ENCODE peak calls at places on chromosomes 16 and 17, in seven cellular contexts. V, H, G, J, Q, U and Y are unnamed samples.

GRCh38 chr17:82031303-82031884 is at the start of gene RAC3:
- DNase-seq in U (peak), H (peak), Q (no peak), G (peak), J (peak), V (no peak), Y (no peak)

GRCh38 chr16:22274916-22275315 is 22.3 kb upstream of the POLR3E start:
- DNase-seq in Q (no peak), V (no peak), G (no peak), U (no peak), J (no peak), H (no peak), Y (no peak)

GRCh38 chr16:20844588-20844987 is 38.3 kb downstream of the REXO5 start:
- DNase-seq in V (no peak), J (no peak), G (no peak), U (no peak), H (no peak), Q (no peak), Y (no peak)

GRCh38 chr17:53004902-53005301 is 817.8 kb upstream of the KIF2B start:
- DNase-seq in H (no peak), J (no peak), V (no peak), Q (no peak), G (no peak), U (no peak), Y (no peak)

GRCh38 chr17:80832266-80832676 is 159.4 kb upstream of the CHMP6 start:
- DNase-seq in G (peak), U (peak), J (peak), H (peak), Q (no peak), V (peak), Y (no peak)

GRCh38 chr17:7700510-7700909 is 4.5 kb upstream of the EFNB3 start:
- DNase-seq in Q (no peak), G (no peak), H (no peak), J (no peak), V (no peak), U (peak), Y (no peak)

GRCh38 chr17:72516772-72517399 is 396.1 kb downstream of the SOX9 start:
- DNase-seq in V (no peak), J (peak), H (no peak), U (no peak), G (peak), Q (no peak), Y (no peak)

GRCh38 chr17:63447688-63448005 is 1.5 kb upstream of the CYB561 start:
- DNase-seq in H (no peak), V (no peak), U (peak), J (no peak), G (no peak), Q (no peak), Y (no peak)

GRCh38 chr16:6132121-6132520 is 1034.5 kb upstream of the EEF2KMT start:
- DNase-seq in U (no peak), H (no peak), G (peak), Q (no peak), J (no peak), V (no peak), Y (no peak)

GRCh38 chr16:75225092-75225491 is 6.3 kb downstream of the CTRB1 start:
- DNase-seq in H (peak), Q (no peak), J (no peak), G (peak), U (no peak), V (no peak), Y (no peak)

GRCh38 chr17:5686246-5686645 is 101.9 kb upstream of the NLRP1 start:
- DNase-seq in U (no peak), Q (no peak), V (no peak), J (no peak), H (no peak), G (no peak), Y (no peak)

GRCh38 chr17:63446218-63446980 is at the start of gene CYB561:
- DNase-seq in G (peak), U (peak), J (peak), H (peak), Q (no peak), V (peak), Y (no peak)

GRCh38 chr17:77382966-77383612 is 242.3 kb downstream of the SEC14L1 start:
- DNase-seq in G (peak), Q (no peak), U (no peak), V (peak), H (no peak), J (no peak), Y (no peak)

GRCh38 chr17:146546-146945 is 9.2 kb downstream of the SCGB1C2 start:
- DNase-seq in Q (no peak), J (no peak), V (no peak), U (no peak), G (no peak), H (no peak), Y (no peak)

GRCh38 chr16:85422374-85423185 is 190.5 kb upstream of the GSE1 start:
- DNase-seq in Q (no peak), J (peak), H (peak), V (no peak), U (peak), G (no peak), Y (no peak)

GRCh38 chr17:9003355-9004131 is 17.8 kb upstream of the NTN1 start:
- DNase-seq in V (peak), U (no peak), H (peak), G (no peak), Q (no peak), J (peak), Y (no peak)

GRCh38 chr16:50881953-50882352 is 140.1 kb downstream of the CYLD start:
- DNase-seq in U (no peak), V (no peak), J (peak), G (no peak), Q (no peak), H (no peak), Y (no peak)

GRCh38 chr17:72226322-72226721 is 105.5 kb downstream of the SOX9 start:
- DNase-seq in Q (no peak), U (no peak), J (no peak), V (no peak), G (no peak), H (no peak), Y (no peak)

GRCh38 chr17:31581022-31581483 is 189.6 kb downstream of the RAB11FIP4 start:
- DNase-seq in H (no peak), G (peak), U (no peak), J (no peak), V (peak), Q (no peak), Y (no peak)

GRCh38 chr17:10349403-10349802 is 23.4 kb downstream of the MYH13 start:
- DNase-seq in U (no peak), G (no peak), J (peak), Q (no peak), V (no peak), H (peak), Y (no peak)

GRCh38 chr16:14263769-14264168 is 192.7 kb downstream of the MRTFB start:
- DNase-seq in G (no peak), J (no peak), Q (no peak), V (no peak), H (no peak), U (no peak), Y (no peak)

GRCh38 chr17:63665527-63666214 is 34.3 kb downstream of the LIMD2 start:
- DNase-seq in G (no peak), Q (no peak), U (no peak), J (no peak), V (no peak), H (no peak), Y (no peak)

GRCh38 chr16:57013268-57013667 is 23.9 kb downstream of the NLRC5 start:
- DNase-seq in J (no peak), Q (no peak), V (peak), H (no peak), U (no peak), G (peak), Y (no peak)

DNA sequence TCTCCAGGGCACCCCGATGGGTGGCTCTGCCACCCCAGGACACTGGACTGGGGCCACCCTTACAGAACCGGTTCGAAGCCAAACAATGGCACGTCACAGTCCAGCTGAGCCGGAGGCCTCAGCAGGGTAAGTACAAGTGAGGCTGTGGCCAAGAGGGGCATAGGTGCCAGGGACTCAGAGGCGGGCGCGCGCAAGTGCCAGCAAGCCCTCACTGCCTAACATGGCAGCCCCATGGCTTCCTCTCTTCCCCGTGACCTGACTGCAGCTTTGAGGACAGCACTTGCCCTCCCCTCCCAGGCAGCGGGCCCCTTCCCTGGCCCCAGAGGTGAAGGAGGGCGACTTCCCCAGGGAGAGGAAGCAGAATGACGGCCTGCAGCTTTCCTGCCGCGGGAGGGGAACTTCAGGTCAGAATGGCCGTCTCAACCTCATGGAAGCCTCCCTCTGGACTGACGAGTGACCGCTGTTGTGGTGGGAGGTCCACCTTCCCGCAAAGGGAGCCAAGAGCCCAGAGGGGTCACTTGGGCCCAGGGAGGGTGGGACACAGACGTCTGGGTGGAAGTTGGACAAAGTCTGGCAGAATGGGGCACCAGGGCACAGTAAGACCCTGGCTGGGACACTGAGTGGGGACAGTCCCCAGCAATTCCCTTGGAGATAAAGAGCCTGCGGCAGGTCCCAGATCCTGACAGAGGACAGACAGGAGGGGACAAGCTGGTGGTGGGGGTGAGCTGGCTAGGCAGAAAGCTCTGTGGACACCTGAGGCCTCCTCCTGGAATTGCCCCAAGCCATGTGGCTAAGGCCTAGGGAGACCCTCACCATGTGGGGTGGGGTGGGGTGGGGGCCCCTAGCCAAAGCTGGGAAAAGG is 52.1 kb upstream of the TOB1 start:
- DNase-seq in H (no peak), Q (no peak), U (no peak), J (no peak), G (no peak), V (no peak), Y (no peak)
- H3K27ac ChIP-seq in H (no peak), Q (peak), U (no peak), J (no peak), G (no peak), V (no peak), Y (no peak)

DNA sequence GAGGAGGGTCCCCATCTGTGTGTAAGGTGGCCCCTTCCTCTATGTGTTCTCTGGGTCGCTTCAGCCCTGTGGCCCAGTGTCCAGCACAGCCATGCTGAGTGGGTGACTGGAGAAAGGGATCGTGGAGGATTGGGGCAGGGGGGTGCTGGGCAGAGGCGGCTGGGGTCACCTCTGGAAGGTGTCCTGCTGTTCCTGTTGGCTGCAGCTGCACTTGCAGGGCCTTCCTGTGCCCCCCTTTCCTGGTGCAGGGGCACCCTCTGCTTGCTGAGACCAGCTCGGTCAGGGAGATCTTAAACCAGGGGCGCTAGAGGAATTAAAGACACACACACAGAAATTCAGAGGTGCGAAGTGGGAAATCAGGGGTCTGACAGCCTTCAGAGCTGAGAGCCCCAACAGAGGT is 11.1 kb downstream of the IL32 start:
- DNase-seq in U (peak), G (no peak), H (no peak), V (no peak), J (no peak), Q (no peak), Y (no peak)
- H3K4me3 ChIP-seq in U (no peak), G (no peak), H (no peak), V (no peak), J (no peak), Q (no peak), Y (no peak)

GRCh38 chr17:49992933-49993422 is 2.0 kb downstream of the DLX3 start:
- DNase-seq in V (no peak), U (no peak), Q (no peak), J (peak), H (no peak), G (no peak), Y (no peak)
- TF ChIP-seq EZH2 in V (no peak), U (no peak), Q (no peak), J (no peak), H (peak), G (no peak), Y (no peak)

GRCh38 chr16:17287401-17287800 is 183.4 kb downstream of the XYLT1 start:
- DNase-seq in U (no peak), V (no peak), J (peak), H (no peak), G (no peak), Q (no peak), Y (no peak)

GRCh38 chr16:17289671-17290070 is 181.1 kb downstream of the XYLT1 start:
- DNase-seq in U (no peak), Q (no peak), V (no peak), J (no peak), H (no peak), G (no peak), Y (no peak)

GRCh38 chr16:17291289-17291688 is 179.5 kb downstream of the XYLT1 start:
- DNase-seq in G (no peak), U (no peak), H (no peak), Q (no peak), J (no peak), V (no peak), Y (no peak)

GRCh38 chr16:17289050-17289449 is 181.7 kb downstream of the XYLT1 start:
- DNase-seq in U (no peak), H (no peak), Q (no peak), V (no peak), G (no peak), J (no peak), Y (no peak)

GRCh38 chr16:17290237-17290636 is 180.5 kb downstream of the XYLT1 start:
- DNase-seq in H (no peak), Q (no peak), J (no peak), U (no peak), G (no peak), V (no peak), Y (no peak)
- H3K27ac ChIP-seq in H (no peak), Q (no peak), J (no peak), U (no peak), G (no peak), V (no peak), Y (no peak)